ENCODE peak calls at places on chromosomes 3 and 15, in eight cellular contexts. One of them, this sample, is unnamed. For H3K4me1, the result is how much of the 10 kb centered on the place peaks cover.

GRCh38 chr15:70171224-70171886 is 73.6 kb upstream of the TLE3 start:
- DNase-seq in ovary: no peak
- DNase-seq in GM23248: no peak
- DNase-seq in neural progenitor cell: no peak
- DNase-seq in neuronal stem cell: no peak
- DNase-seq in SK-N-SH: peak
- DNase-seq in CD4-positive, alpha-beta memory T cell: no peak
- DNase-seq in gastrocnemius medialis: no peak
- DNase-seq in this sample: no peak

GRCh38 chr15:78620021-78620838 is 566 bp downstream of the CHRNA3 start:
- DNase-seq in neuronal stem cell: peak
- DNase-seq in gastrocnemius medialis: no peak
- DNase-seq in ovary: no peak
- DNase-seq in SK-N-SH: peak
- DNase-seq in neural progenitor cell: peak
- DNase-seq in CD4-positive, alpha-beta memory T cell: no peak
- DNase-seq in GM23248: peak
- DNase-seq in this sample: no peak

GRCh38 chr3:96331341-96331740 is 483.1 kb upstream of the EPHA6 start:
- DNase-seq in neural progenitor cell: no peak
- DNase-seq in ovary: no peak
- DNase-seq in GM23248: no peak
- DNase-seq in SK-N-SH: no peak
- DNase-seq in CD4-positive, alpha-beta memory T cell: no peak
- DNase-seq in gastrocnemius medialis: no peak
- DNase-seq in neuronal stem cell: no peak
- DNase-seq in this sample: no peak

GRCh38 chr3:186414735-186415419 is 52.8 kb upstream of the DGKG start:
- DNase-seq in neuronal stem cell: no peak
- DNase-seq in GM23248: peak
- DNase-seq in gastrocnemius medialis: no peak
- DNase-seq in ovary: peak
- DNase-seq in SK-N-SH: no peak
- DNase-seq in neural progenitor cell: no peak
- DNase-seq in CD4-positive, alpha-beta memory T cell: no peak
- DNase-seq in this sample: no peak

GRCh38 chr15:30992465-30992864 is 1.0 kb upstream of the MTMR10 start:
- DNase-seq in SK-N-SH: no peak
- DNase-seq in neural progenitor cell: no peak
- DNase-seq in GM23248: peak
- DNase-seq in gastrocnemius medialis: peak
- DNase-seq in CD4-positive, alpha-beta memory T cell: no peak
- DNase-seq in neuronal stem cell: no peak
- DNase-seq in ovary: no peak
- DNase-seq in this sample: peak

GRCh38 chr3:104523136-104523535 is 843.6 kb upstream of the ALCAM start:
- DNase-seq in neuronal stem cell: no peak
- DNase-seq in CD4-positive, alpha-beta memory T cell: no peak
- DNase-seq in GM23248: no peak
- DNase-seq in gastrocnemius medialis: no peak
- DNase-seq in ovary: no peak
- DNase-seq in SK-N-SH: no peak
- DNase-seq in neural progenitor cell: no peak
- DNase-seq in this sample: no peak

GRCh38 chr3:170689218-170689874 is 103.5 kb upstream of the SLC7A14 start:
- DNase-seq in GM23248: peak
- DNase-seq in neural progenitor cell: peak
- DNase-seq in gastrocnemius medialis: no peak
- DNase-seq in CD4-positive, alpha-beta memory T cell: no peak
- DNase-seq in neuronal stem cell: no peak
- DNase-seq in ovary: no peak
- DNase-seq in SK-N-SH: peak
- DNase-seq in this sample: peak

GRCh38 chr15:83436513-83437158 is 10.5 kb upstream of the SH3GL3 start:
- DNase-seq in CD4-positive, alpha-beta memory T cell: no peak
- DNase-seq in ovary: no peak
- DNase-seq in neural progenitor cell: peak
- DNase-seq in SK-N-SH: peak
- DNase-seq in GM23248: peak
- DNase-seq in gastrocnemius medialis: no peak
- DNase-seq in neuronal stem cell: peak
- DNase-seq in this sample: peak

GRCh38 chr3:66047321-66048050 is 8.8 kb upstream of the MAGI1 start:
- DNase-seq in neuronal stem cell: no peak
- DNase-seq in CD4-positive, alpha-beta memory T cell: no peak
- DNase-seq in GM23248: peak
- DNase-seq in ovary: peak
- DNase-seq in gastrocnemius medialis: peak
- DNase-seq in neural progenitor cell: no peak
- DNase-seq in SK-N-SH: no peak
- DNase-seq in this sample: no peak

GRCh38 chr15:22960126-22960525 is 20.0 kb downstream of the CYFIP1 start:
- DNase-seq in neuronal stem cell: no peak
- DNase-seq in GM23248: no peak
- DNase-seq in gastrocnemius medialis: no peak
- DNase-seq in neural progenitor cell: no peak
- DNase-seq in SK-N-SH: no peak
- DNase-seq in ovary: no peak
- DNase-seq in CD4-positive, alpha-beta memory T cell: no peak
- DNase-seq in this sample: no peak
- H3K27ac ChIP-seq in neuronal stem cell: no peak
- H3K27ac ChIP-seq in GM23248: peak
- H3K27ac ChIP-seq in gastrocnemius medialis: peak
- H3K27ac ChIP-seq in neural progenitor cell: no peak
- H3K27ac ChIP-seq in SK-N-SH: peak
- H3K27ac ChIP-seq in ovary: no peak
- H3K27ac ChIP-seq in CD4-positive, alpha-beta memory T cell: no peak
- H3K27ac ChIP-seq in this sample: no peak

DNA sequence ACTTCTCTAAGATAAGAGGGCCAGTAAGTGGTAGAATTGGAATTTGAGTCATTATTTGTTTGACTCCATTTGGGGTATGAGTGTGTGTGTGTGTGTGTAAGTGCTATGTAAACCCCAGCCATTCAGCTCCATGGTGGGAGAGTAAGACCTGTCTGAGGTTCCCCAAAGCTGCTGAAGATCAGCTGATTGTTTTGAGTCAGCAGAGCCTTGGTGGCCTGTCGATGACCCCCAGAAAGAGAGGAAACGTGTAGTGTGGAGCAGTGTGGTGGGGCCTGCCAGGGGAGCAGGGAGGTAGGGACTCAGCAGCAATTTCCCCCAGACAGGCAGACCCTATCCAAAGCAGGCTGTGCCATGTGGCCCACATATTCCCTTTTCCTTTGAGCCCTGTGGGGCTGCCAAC is 5.3 kb downstream of the DVL3 start:
- DNase-seq in ovary: no peak
- DNase-seq in CD4-positive, alpha-beta memory T cell: no peak
- DNase-seq in SK-N-SH: no peak
- DNase-seq in neuronal stem cell: no peak
- DNase-seq in GM23248: peak
- DNase-seq in gastrocnemius medialis: no peak
- DNase-seq in neural progenitor cell: no peak
- DNase-seq in this sample: no peak
- H3K4me1 ChIP-seq in ovary: under half
- H3K4me1 ChIP-seq in CD4-positive, alpha-beta memory T cell: under half
- H3K4me1 ChIP-seq in SK-N-SH: under half
- H3K4me1 ChIP-seq in neuronal stem cell: under half
- H3K4me1 ChIP-seq in GM23248: under half
- H3K4me1 ChIP-seq in gastrocnemius medialis: under half
- H3K4me1 ChIP-seq in neural progenitor cell: under half
- H3K4me1 ChIP-seq in this sample: under half

GRCh38 chr15:79919749-79920511 is 23.1 kb upstream of the MTHFS start:
- DNase-seq in GM23248: no peak
- DNase-seq in neuronal stem cell: no peak
- DNase-seq in ovary: no peak
- DNase-seq in gastrocnemius medialis: no peak
- DNase-seq in neural progenitor cell: peak
- DNase-seq in CD4-positive, alpha-beta memory T cell: no peak
- DNase-seq in SK-N-SH: no peak
- DNase-seq in this sample: no peak
- H3K27ac ChIP-seq in GM23248: no peak
- H3K27ac ChIP-seq in neuronal stem cell: no peak
- H3K27ac ChIP-seq in ovary: no peak
- H3K27ac ChIP-seq in gastrocnemius medialis: no peak
- H3K27ac ChIP-seq in neural progenitor cell: peak
- H3K27ac ChIP-seq in CD4-positive, alpha-beta memory T cell: no peak
- H3K27ac ChIP-seq in SK-N-SH: no peak
- H3K27ac ChIP-seq in this sample: no peak

DNA sequence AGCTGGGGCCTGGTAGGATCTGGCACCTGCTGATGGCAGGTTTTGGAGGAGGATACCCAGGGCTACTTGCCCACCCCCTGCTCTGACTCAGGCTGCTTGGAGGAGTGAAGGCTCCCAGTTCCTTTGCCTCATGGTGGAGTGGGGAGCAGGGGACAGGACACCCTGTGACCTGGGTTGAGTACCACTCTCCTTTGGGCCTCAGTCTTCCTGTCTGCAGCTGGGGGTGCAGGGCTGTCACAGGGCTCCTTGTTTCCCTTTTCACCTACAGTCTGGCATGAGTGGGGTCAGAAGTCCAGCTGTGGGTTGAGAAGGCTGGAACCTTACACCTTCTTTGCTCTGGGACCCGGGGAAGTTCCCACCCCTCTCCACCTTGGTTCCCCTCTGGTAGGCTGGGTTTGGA is 14.7 kb downstream of the SEMA3F start:
- DNase-seq in neural progenitor cell: no peak
- DNase-seq in ovary: no peak
- DNase-seq in SK-N-SH: no peak
- DNase-seq in GM23248: no peak
- DNase-seq in gastrocnemius medialis: no peak
- DNase-seq in CD4-positive, alpha-beta memory T cell: no peak
- DNase-seq in neuronal stem cell: no peak
- DNase-seq in this sample: no peak
- H3K4me1 ChIP-seq in neural progenitor cell: half or more
- H3K4me1 ChIP-seq in ovary: under half
- H3K4me1 ChIP-seq in SK-N-SH: under half
- H3K4me1 ChIP-seq in GM23248: under half
- H3K4me1 ChIP-seq in gastrocnemius medialis: half or more
- H3K4me1 ChIP-seq in CD4-positive, alpha-beta memory T cell: under half
- H3K4me1 ChIP-seq in neuronal stem cell: half or more
- H3K4me1 ChIP-seq in this sample: under half

DNA sequence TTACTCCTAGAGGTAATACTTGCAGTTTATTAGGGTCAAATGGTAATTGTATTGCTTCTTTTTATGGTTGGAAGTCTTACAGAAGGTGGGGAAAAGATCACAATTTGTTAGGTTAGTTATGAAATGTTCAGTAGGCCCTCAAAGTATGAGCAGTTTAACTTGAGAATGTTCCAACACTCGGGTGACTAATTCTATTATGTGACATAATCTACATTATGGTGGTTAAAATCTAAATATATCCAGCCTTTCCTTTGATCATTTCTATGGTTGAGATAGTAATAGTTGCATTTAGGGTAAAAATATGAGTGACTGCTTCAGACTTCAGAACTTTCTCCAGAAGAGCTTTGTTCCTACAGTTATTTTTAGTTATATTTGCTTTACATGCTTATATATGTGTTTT is 19.6 kb upstream of the FBXO22 start:
- DNase-seq in neural progenitor cell: no peak
- DNase-seq in SK-N-SH: no peak
- DNase-seq in neuronal stem cell: no peak
- DNase-seq in CD4-positive, alpha-beta memory T cell: no peak
- DNase-seq in gastrocnemius medialis: no peak
- DNase-seq in GM23248: peak
- DNase-seq in ovary: no peak
- DNase-seq in this sample: no peak
- H3K27ac ChIP-seq in neural progenitor cell: no peak
- H3K27ac ChIP-seq in SK-N-SH: peak
- H3K27ac ChIP-seq in neuronal stem cell: no peak
- H3K27ac ChIP-seq in CD4-positive, alpha-beta memory T cell: no peak
- H3K27ac ChIP-seq in gastrocnemius medialis: no peak
- H3K27ac ChIP-seq in GM23248: peak
- H3K27ac ChIP-seq in ovary: no peak
- H3K27ac ChIP-seq in this sample: no peak

GRCh38 chr15:63090502-63091286 is 31.0 kb upstream of the LACTB start:
- DNase-seq in neuronal stem cell: no peak
- DNase-seq in SK-N-SH: no peak
- DNase-seq in gastrocnemius medialis: no peak
- DNase-seq in GM23248: no peak
- DNase-seq in CD4-positive, alpha-beta memory T cell: no peak
- DNase-seq in ovary: no peak
- DNase-seq in neural progenitor cell: no peak
- DNase-seq in this sample: no peak
- H3K4me1 ChIP-seq in neuronal stem cell: under half
- H3K4me1 ChIP-seq in SK-N-SH: under half
- H3K4me1 ChIP-seq in gastrocnemius medialis: under half
- H3K4me1 ChIP-seq in GM23248: under half
- H3K4me1 ChIP-seq in CD4-positive, alpha-beta memory T cell: under half
- H3K4me1 ChIP-seq in ovary: under half
- H3K4me1 ChIP-seq in neural progenitor cell: under half
- H3K4me1 ChIP-seq in this sample: under half

DNA sequence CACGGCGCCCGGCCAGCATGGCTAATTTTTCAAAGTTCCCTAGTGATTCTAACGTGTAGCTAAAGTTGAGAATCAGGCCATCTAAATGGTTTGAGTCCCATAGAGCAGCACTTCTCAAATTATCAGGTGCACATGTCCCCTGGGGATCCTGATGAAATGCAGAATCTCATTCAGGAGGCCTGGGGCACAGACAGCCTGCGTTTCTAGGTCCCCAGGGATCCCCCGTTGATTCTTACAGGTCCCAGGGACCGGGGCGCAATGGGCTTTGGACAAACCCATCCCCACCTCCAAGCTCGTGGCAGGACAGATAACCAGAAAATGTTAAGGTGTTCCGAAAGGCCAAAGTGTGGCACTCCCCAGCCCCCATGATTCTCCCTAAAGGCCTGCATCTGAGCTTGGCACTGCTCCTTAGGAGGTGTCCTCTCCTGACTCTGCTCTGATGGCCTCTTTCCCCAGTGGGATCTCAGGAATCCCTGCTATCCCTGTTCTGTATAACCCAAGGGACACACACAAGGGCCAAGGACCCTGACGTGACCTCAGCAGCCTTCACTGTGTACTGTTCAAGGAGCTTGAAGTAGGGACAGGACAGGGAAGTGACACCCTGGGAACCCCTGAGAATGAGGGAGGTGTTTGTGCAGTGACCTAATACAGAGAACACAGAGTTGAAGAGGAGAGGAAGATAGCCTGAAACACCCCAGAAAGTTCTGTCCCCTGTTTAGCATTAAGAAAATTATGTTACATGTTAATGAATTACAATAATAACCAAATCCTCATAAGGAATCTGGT is 8.0 kb downstream of the LRRK1 start:
- DNase-seq in GM23248: no peak
- DNase-seq in ovary: no peak
- DNase-seq in CD4-positive, alpha-beta memory T cell: no peak
- DNase-seq in SK-N-SH: no peak
- DNase-seq in neural progenitor cell: no peak
- DNase-seq in gastrocnemius medialis: no peak
- DNase-seq in neuronal stem cell: no peak
- DNase-seq in this sample: no peak
- H3K27ac ChIP-seq in GM23248: no peak
- H3K27ac ChIP-seq in ovary: no peak
- H3K27ac ChIP-seq in CD4-positive, alpha-beta memory T cell: no peak
- H3K27ac ChIP-seq in SK-N-SH: no peak
- H3K27ac ChIP-seq in neural progenitor cell: no peak
- H3K27ac ChIP-seq in gastrocnemius medialis: no peak
- H3K27ac ChIP-seq in neuronal stem cell: no peak
- H3K27ac ChIP-seq in this sample: no peak

This sample was measured in SJCRH30.